ENCODE peak calls at places on chromosomes 4 and X, in six cellular contexts. B is IMR-90, K is neuronal stem cell, X is H9, G is H1, H is trophoblast cell. E is an unnamed sample.

GRCh38 chr4:156962551-156962974 is 9.0 kb downstream of the PDGFC start:
- DNase-seq in G (no peak), K (no peak), H (no peak), X (no peak), B (peak), E (peak)

GRCh38 chr4:13881880-13882279 is 254.4 kb upstream of the BOD1L1 start:
- DNase-seq in H (no peak), G (no peak), B (no peak), X (no peak), K (no peak), E (no peak)

GRCh38 chrX:132559101-132559500 is 70.3 kb upstream of the MBNL3 start:
- DNase-seq in H (peak), B (no peak), X (no peak), K (no peak), G (no peak), E (no peak)

GRCh38 chr4:138092060-138092459 is 150.1 kb downstream of the SLC7A11 start:
- DNase-seq in G (no peak), H (no peak), B (no peak), X (no peak), K (no peak), E (no peak)

GRCh38 chr4:54861201-54861600 is 203.4 kb downstream of the KIT start:
- DNase-seq in G (no peak), B (no peak), H (peak), X (no peak), K (no peak), E (no peak)

GRCh38 chrX:74242050-74242449 is 61.9 kb upstream of the ZCCHC13 start:
- DNase-seq in B (peak), K (no peak), G (no peak), H (no peak), X (no peak), E (peak)

GRCh38 chrX:154991476-154991875 is 31.0 kb downstream of the F8 start:
- DNase-seq in H (no peak), X (no peak), B (no peak), G (no peak), K (no peak), E (no peak)

GRCh38 chr4:168796362-168797106 is 213.5 kb downstream of the CBR4 start:
- DNase-seq in G (no peak), K (no peak), B (peak), X (no peak), H (peak), E (peak)

GRCh38 chr4:110959041-110959643 is 336.3 kb upstream of the PITX2 start:
- DNase-seq in H (peak), X (no peak), B (peak), G (no peak), K (no peak), E (peak)

GRCh38 chr4:112031712-112032328 is 113.4 kb upstream of the FAM241A start:
- DNase-seq in H (peak), X (no peak), K (peak), G (no peak), B (peak), E (peak)

GRCh38 chr4:37662861-37663390 is 23.2 kb downstream of the RELL1 start:
- DNase-seq in X (no peak), G (no peak), B (peak), H (no peak), K (no peak), E (peak)

GRCh38 chr4:14856927-14857220 is 145.4 kb upstream of the CPEB2 start:
- DNase-seq in G (no peak), X (no peak), K (no peak), H (no peak), B (no peak), E (no peak)

GRCh38 chrX:13646154-13646549 is 6.8 kb upstream of the TCEANC start:
- DNase-seq in H (peak), G (peak), B (peak), X (peak), K (peak), E (peak)

GRCh38 chr4:62126064-62126732 is 926.1 kb downstream of the ADGRL3 start:
- DNase-seq in X (no peak), B (no peak), K (no peak), H (no peak), G (no peak), E (no peak)

GRCh38 chrX:153922932-153923857 is 2.9 kb downstream of the ARHGAP4 start:
- DNase-seq in X (peak), G (no peak), B (peak), K (no peak), H (no peak), E (no peak)

GRCh38 chr4:142434519-142435224 is 411.4 kb downstream of the INPP4B start:
- DNase-seq in H (no peak), G (no peak), B (no peak), K (no peak), X (peak), E (no peak)

GRCh38 chrX:123361371-123361770 is 177.3 kb downstream of the GRIA3 start:
- DNase-seq in B (no peak), G (no peak), K (no peak), H (no peak), X (no peak), E (no peak)

GRCh38 chrX:65731684-65732289 is 64.3 kb downstream of the MSN start:
- DNase-seq in X (no peak), K (no peak), H (no peak), G (no peak), B (no peak), E (no peak)

GRCh38 chrX:31228909-31229308 is 157.1 kb upstream of the FTHL17 start:
- DNase-seq in H (peak), K (no peak), G (no peak), X (no peak), B (peak), E (no peak)

GRCh38 chr4:189305500-189305899 is 635.2 kb upstream of the FRG1 start:
- DNase-seq in K (no peak), B (no peak), G (no peak), H (no peak), X (no peak), E (peak)

GRCh38 chrX:96685205-96686099 is 810 bp downstream of the DIAPH2 start:
- DNase-seq in G (no peak), X (peak), B (peak), K (no peak), H (peak), E (peak)

GRCh38 chr4:20337261-20337664 is 85.6 kb downstream of the SLIT2 start:
- DNase-seq in X (no peak), B (peak), H (no peak), K (no peak), G (no peak), E (no peak)

GRCh38 chr4:56674984-56675383 is 6.1 kb downstream of the HOPX start:
- DNase-seq in H (no peak), G (no peak), K (no peak), B (no peak), X (no peak), E (no peak)

GRCh38 chr4:120927758-120928409 is 5.4 kb upstream of the PRDM5 start:
- DNase-seq in X (no peak), H (peak), K (no peak), G (no peak), B (no peak), E (no peak)

GRCh38 chrX:69139516-69139915 is 25.7 kb downstream of the PJA1 start:
- DNase-seq in K (no peak), X (no peak), B (peak), H (no peak), G (no peak), E (no peak)

GRCh38 chr4:15882675-15883086 is 55.9 kb downstream of the FGFBP1 start:
- DNase-seq in X (peak), G (peak), H (peak), K (peak), B (peak), E (peak)

GRCh38 chrX:56728321-56728720 is 722 bp upstream of the NBDY start:
- DNase-seq in B (no peak), K (no peak), H (no peak), X (no peak), G (no peak), E (no peak)

GRCh38 chrX:644304-645023 is 13.9 kb downstream of the SHOX start:
- DNase-seq in B (no peak), G (no peak), H (no peak), X (peak), K (no peak), E (no peak)

GRCh38 chr4:61443813-61444510 is 243.8 kb downstream of the ADGRL3 start:
- DNase-seq in X (no peak), G (no peak), H (peak), K (no peak), B (peak), E (peak)

GRCh38 chr4:7802093-7802726 is 137.5 kb downstream of the AFAP1 start:
- DNase-seq in B (peak), G (peak), K (peak), H (peak), X (peak), E (peak)

GRCh38 chr4:161642708-161643107 is 521.1 kb downstream of the FSTL5 start:
- DNase-seq in K (no peak), X (no peak), G (no peak), B (no peak), H (no peak), E (no peak)

GRCh38 chr4:177381762-177382310 is 60.4 kb downstream of the AGA start:
- DNase-seq in H (no peak), X (peak), B (no peak), K (no peak), G (no peak), E (no peak)

GRCh38 chr4:159551268-159551667 is 448.4 kb downstream of the RAPGEF2 start:
- DNase-seq in H (no peak), B (no peak), X (no peak), K (no peak), G (no peak), E (peak)

GRCh38 chr4:54014761-54015160 is 49.6 kb downstream of the CHIC2 start:
- DNase-seq in B (no peak), K (no peak), X (no peak), G (no peak), H (no peak), E (no peak)

GRCh38 chr4:118034061-118034785 is at the start of gene NDST3:
- DNase-seq in B (peak), G (no peak), K (peak), X (peak), H (peak), E (peak)

DNA sequence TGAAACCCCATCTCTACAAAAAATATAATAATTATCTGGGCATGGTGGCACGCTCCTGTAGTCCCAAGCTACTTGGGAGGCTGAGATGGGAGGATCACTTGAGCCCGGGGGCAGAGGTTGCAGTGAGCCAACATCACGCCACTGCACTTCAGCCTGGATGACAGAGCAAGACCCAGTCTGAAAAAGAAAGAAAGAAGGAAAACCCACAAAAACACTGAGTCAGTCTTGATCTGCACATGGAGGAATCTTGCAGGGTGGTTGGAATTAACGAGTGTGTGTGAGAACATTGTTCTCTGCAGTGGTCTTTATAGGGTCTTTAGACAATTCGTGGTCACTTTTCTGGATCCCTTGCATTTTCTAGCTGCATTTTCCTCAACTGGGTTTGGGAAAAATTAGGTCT is 23.2 kb downstream of the ADD1 start:
- DNase-seq in H (no peak), K (no peak), G (no peak), B (peak), X (no peak), E (peak)
- H2BK120ac ChIP-seq in H (no peak), K (no peak), G (no peak), B (no peak), X (no peak), E (no peak)

GRCh38 chrX:2690856-2691542 is at the start of gene CD99:
- DNase-seq in K (peak), B (peak), H (peak), G (no peak), X (peak), E (peak)

GRCh38 chrX:2692221-2693122 is 1.4 kb downstream of the CD99 start:
- DNase-seq in K (no peak), G (no peak), X (no peak), H (peak), B (peak), E (no peak)

GRCh38 chrX:2693123-2693438 is 2.0 kb downstream of the CD99 start:
- DNase-seq in H (no peak), K (no peak), G (no peak), B (no peak), X (no peak), E (peak)

GRCh38 chrX:2689773-2690666 is 1.1 kb upstream of the CD99 start:
- DNase-seq in G (no peak), B (no peak), H (no peak), X (no peak), K (no peak), E (no peak)

DNA sequence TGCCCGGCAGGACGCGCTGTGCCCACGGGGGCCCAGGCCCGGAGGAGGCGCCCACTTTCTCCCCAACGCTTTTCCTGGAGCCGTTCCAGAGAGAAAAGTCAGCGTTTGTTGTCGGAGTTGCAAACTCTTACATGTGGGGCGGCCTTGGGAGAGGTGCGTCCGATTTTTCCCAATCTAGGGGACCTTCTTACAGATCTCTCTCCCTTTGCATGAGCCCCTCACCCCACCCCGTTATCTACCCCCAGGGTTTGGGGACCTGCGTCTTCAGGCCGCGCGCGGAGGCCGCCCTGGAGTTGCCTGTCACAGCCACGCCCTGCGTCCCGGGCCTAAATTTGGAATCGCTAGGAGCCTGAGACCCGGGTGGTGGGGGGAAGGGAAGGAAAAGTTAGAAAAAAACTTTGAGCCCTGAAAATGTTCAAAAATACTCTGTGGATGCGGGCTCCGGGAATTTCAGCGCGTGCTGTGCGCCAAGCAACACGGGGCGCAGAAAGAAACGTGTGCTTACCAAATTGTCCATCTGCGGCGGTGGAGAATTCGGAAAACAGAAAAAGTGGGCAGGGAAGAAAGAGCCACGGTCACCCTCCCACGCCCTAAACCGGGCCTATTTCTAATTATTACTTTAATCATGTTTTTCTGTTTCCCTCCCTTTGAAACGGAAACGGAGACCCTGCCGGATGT is 587 bp downstream of the CD99 start:
- DNase-seq in B (peak), X (no peak), K (no peak), H (peak), G (no peak), E (peak)
- H2AFZ ChIP-seq in B (peak), X (no peak), K (peak), H (peak), G (no peak), E (peak)

GRCh38 chr4:145939856-145940255 is 1.2 kb upstream of the ZNF827 start:
- DNase-seq in H (no peak), X (no peak), K (no peak), G (no peak), B (peak), E (no peak)

GRCh38 chr4:145939241-145939640 is 618 bp upstream of the ZNF827 start:
- DNase-seq in H (no peak), K (no peak), B (peak), X (no peak), G (no peak), E (peak)

GRCh38 chr4:145937990-145938611 is 522 bp downstream of the ZNF827 start:
- DNase-seq in H (peak), G (no peak), K (peak), B (peak), X (no peak), E (peak)

GRCh38 chr4:145937021-145937861 is 1.4 kb downstream of the ZNF827 start:
- DNase-seq in B (peak), G (no peak), X (peak), K (peak), H (peak), E (peak)

DNA sequence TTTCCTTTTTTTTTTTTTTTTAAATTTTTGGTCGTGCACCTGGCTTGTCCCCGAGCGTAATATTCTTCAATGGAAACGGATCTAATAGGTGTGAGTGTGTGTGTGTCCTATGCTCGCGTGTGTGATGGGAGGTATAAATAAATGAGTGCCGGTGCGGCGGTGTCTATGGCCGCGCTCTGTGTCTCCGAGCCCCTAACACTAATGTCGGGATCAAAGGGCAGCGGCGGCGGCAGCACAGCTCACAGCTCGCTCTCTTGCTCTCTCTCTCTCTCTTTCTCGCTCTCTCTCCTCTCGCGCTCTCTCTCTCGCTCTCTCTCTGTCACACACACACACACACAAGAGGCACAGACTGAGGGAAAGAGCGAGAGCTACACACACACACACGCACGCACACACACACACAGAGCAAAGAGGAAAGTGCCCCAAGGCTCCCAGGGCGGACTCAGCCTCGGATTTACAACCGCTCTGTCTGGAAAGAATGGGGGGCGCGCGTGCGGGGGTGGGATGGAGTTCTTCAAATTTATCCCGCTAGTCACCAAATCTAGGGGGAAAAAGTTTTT is at the start of gene ZNF827:
- DNase-seq in X (peak), G (no peak), K (peak), B (peak), H (peak), E (peak)
- H2BK120ac ChIP-seq in X (peak), G (peak), K (peak), B (peak), H (peak), E (peak)

GRCh38 chr4:152554742-152555141 is 18.9 kb upstream of the FBXW7 start:
- DNase-seq in B (no peak), K (no peak), H (no peak), X (no peak), G (no peak), E (no peak)
- H2AFZ ChIP-seq in B (no peak), K (no peak), H (no peak), X (no peak), G (no peak), E (no peak)

GRCh38 chr4:184472540-184473264 is 1.6 kb downstream of the IRF2 start:
- DNase-seq in B (peak), H (peak), G (no peak), K (peak), X (peak), E (peak)
- H2BK120ac ChIP-seq in B (peak), H (peak), G (no peak), K (no peak), X (no peak), E (peak)

GRCh38 chrX:110156167-110156754 is 153.3 kb downstream of the TMEM164 start:
- DNase-seq in G (no peak), X (no peak), H (peak), B (no peak), K (no peak), E (no peak)

GRCh38 chrX:110159865-110160264 is 157.0 kb downstream of the TMEM164 start:
- DNase-seq in B (no peak), X (no peak), G (no peak), K (no peak), H (no peak), E (peak)

GRCh38 chrX:110155759-110156158 is 152.8 kb downstream of the TMEM164 start:
- DNase-seq in K (no peak), H (no peak), B (no peak), X (no peak), G (no peak), E (no peak)

GRCh38 chrX:110159235-110159634 is 156.3 kb downstream of the TMEM164 start:
- DNase-seq in B (no peak), K (no peak), G (no peak), X (no peak), H (no peak), E (no peak)

DNA sequence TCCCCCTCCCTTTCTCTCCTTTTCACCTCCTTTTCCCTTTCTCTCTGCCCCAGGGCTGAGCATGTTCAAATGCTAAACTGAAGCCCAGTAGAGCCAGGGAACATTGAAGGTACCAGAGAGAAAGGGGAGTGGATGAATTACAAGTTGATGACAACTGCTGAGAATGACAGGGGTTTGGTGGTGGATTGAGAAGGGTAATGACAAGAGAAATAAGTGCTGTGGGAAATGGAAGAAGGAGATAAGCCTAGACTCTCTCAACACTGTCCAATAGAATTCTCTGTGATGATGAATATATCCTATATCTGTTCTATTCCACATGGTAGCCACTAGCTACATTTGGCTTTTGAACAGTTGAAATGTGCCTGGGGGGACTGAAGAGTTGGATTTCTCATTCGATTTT is 154.5 kb downstream of the TMEM164 start:
- DNase-seq in B (no peak), X (no peak), K (no peak), H (no peak), G (no peak), E (no peak)
- H2AFZ ChIP-seq in B (no peak), X (no peak), K (no peak), H (no peak), G (no peak), E (no peak)

GRCh38 chr4:39526283-39526682 is 956 bp downstream of the UGDH start:
- DNase-seq in X (no peak), H (no peak), K (no peak), G (no peak), B (no peak), E (peak)
- H2BK120ac ChIP-seq in X (no peak), H (no peak), K (no peak), G (no peak), B (peak), E (no peak)

GRCh38 chrX:39758791-39759525 is 338.8 kb downstream of the BCOR start:
- DNase-seq in K (no peak), G (no peak), X (no peak), B (no peak), H (peak), E (no peak)
- H2AFZ ChIP-seq in K (peak), G (no peak), X (no peak), B (peak), H (no peak), E (no peak)

E was measured in mesenchymal stem cell.